ENCODE peak calls at places on chromosomes 1 and 21, in ten cellular contexts. Q is PC-9, X is dorsolateral prefrontal cortex, R is A549, O is lung, P is mammary epithelial cell, I is AG04450, A is ascending aorta, K is SK-N-SH, F is body of pancreas. W is an unnamed sample.

GRCh38 chr1:23380719-23381118 is 11.1 kb upstream of the ZNF436 start:
- DNase-seq in Q (no peak), X (no peak), R (no peak), O (no peak), P (no peak), I (no peak), A (no peak), K (no peak), F (no peak), W (no peak)

GRCh38 chr1:40582121-40582520 is 50.7 kb downstream of the ZNF684 start:
- DNase-seq in Q (no peak), X (no peak), R (no peak), O (no peak), P (no peak), I (no peak), A (no peak), K (no peak), F (no peak), W (no peak)

GRCh38 chr1:9004031-9004730 is 22.0 kb downstream of the SLC2A7 start:
- DNase-seq in Q (no peak), X (no peak), R (no peak), O (no peak), P (no peak), I (no peak), A (no peak), K (no peak), F (no peak), W (no peak)

GRCh38 chr1:67683736-67684525 is 1.1 kb upstream of the GADD45A start:
- DNase-seq in Q (no peak), X (no peak), R (no peak), O (no peak), P (peak), I (no peak), A (no peak), K (no peak), F (no peak), W (no peak)

GRCh38 chr1:92975551-92976232 is 14.4 kb upstream of the DIPK1A start:
- DNase-seq in Q (no peak), X (no peak), R (no peak), O (no peak), P (no peak), I (no peak), A (no peak), K (no peak), F (no peak), W (no peak)

GRCh38 chr1:26889580-26890466 is at the start of gene GPN2:
- DNase-seq in Q (peak), X (peak), R (peak), O (peak), P (peak), I (no peak), A (peak), K (peak), F (peak), W (peak)

GRCh38 chr1:17569200-17570139 is 30.0 kb downstream of the ARHGEF10L start:
- DNase-seq in Q (peak), X (no peak), R (no peak), O (peak), P (peak), I (no peak), A (peak), K (peak), F (peak), W (peak)

GRCh38 chr1:6258675-6259074 is 2.2 kb downstream of the GPR153 start:
- DNase-seq in Q (no peak), X (no peak), R (no peak), O (no peak), P (peak), I (no peak), A (no peak), K (no peak), F (no peak), W (no peak)

GRCh38 chr1:244792188-244792850 is 43.1 kb upstream of the COX20 start:
- DNase-seq in Q (no peak), X (no peak), R (no peak), O (no peak), P (no peak), I (peak), A (no peak), K (no peak), F (no peak), W (no peak)

GRCh38 chr21:35266546-35266945 is 217.4 kb upstream of the RUNX1 start:
- DNase-seq in Q (no peak), X (no peak), R (no peak), O (no peak), P (peak), I (no peak), A (no peak), K (no peak), F (no peak), W (no peak)

GRCh38 chr1:28087614-28088167 is 719 bp downstream of the EYA3 start:
- DNase-seq in Q (peak), X (no peak), R (no peak), O (no peak), P (peak), I (no peak), A (no peak), K (peak), F (no peak), W (no peak)

GRCh38 chr1:244815600-244816099 is 19.8 kb upstream of the COX20 start:
- DNase-seq in Q (no peak), X (no peak), R (no peak), O (no peak), P (no peak), I (no peak), A (no peak), K (no peak), F (no peak), W (no peak)

GRCh38 chr1:69710484-69710883 is 142.8 kb downstream of the LRRC7 start:
- DNase-seq in Q (no peak), X (no peak), R (no peak), O (no peak), P (no peak), I (no peak), A (no peak), K (no peak), F (no peak), W (no peak)

GRCh38 chr21:29725025-29725736 is 214.6 kb downstream of the GRIK1 start:
- DNase-seq in Q (no peak), X (no peak), R (no peak), O (no peak), P (no peak), I (no peak), A (no peak), K (no peak), F (peak), W (no peak)

GRCh38 chr1:173295995-173296394 is 88.9 kb upstream of the TNFSF4 start:
- DNase-seq in Q (no peak), X (no peak), R (no peak), O (no peak), P (peak), I (no peak), A (no peak), K (no peak), F (no peak), W (no peak)

GRCh38 chr1:114154146-114154962 is 685 bp upstream of the SYT6 start:
- DNase-seq in Q (no peak), X (no peak), R (no peak), O (no peak), P (no peak), I (no peak), A (no peak), K (peak), F (peak), W (no peak)

GRCh38 chr1:149936992-149937705 is 470 bp upstream of the MTMR11 start:
- DNase-seq in Q (peak), X (no peak), R (peak), O (peak), P (peak), I (no peak), A (no peak), K (no peak), F (peak), W (no peak)

GRCh38 chr1:180720753-180721152 is 88.9 kb downstream of the XPR1 start:
- DNase-seq in Q (no peak), X (no peak), R (no peak), O (no peak), P (no peak), I (no peak), A (no peak), K (no peak), F (no peak), W (no peak)

GRCh38 chr1:223462047-223462446 is 68.8 kb downstream of the CCDC185 start:
- DNase-seq in Q (no peak), X (no peak), R (no peak), O (no peak), P (no peak), I (no peak), A (no peak), K (no peak), F (no peak), W (no peak)

GRCh38 chr21:44377201-44377921 is 23.9 kb downstream of the TRPM2 start:
- DNase-seq in Q (no peak), X (no peak), R (no peak), O (no peak), P (peak), I (no peak), A (no peak), K (peak), F (no peak), W (no peak)

GRCh38 chr1:69648486-69648885 is 80.8 kb downstream of the LRRC7 start:
- DNase-seq in Q (no peak), X (no peak), R (no peak), O (no peak), P (peak), I (no peak), A (no peak), K (no peak), F (no peak), W (no peak)

GRCh38 chr21:45788635-45789506 is 145.3 kb downstream of the PCBP3 start:
- DNase-seq in Q (no peak), X (no peak), R (no peak), O (no peak), P (peak), I (no peak), A (no peak), K (no peak), F (no peak), W (no peak)

GRCh38 chr1:67159233-67159632 is 7.0 kb upstream of the IL23R start:
- DNase-seq in Q (no peak), X (no peak), R (no peak), O (no peak), P (peak), I (no peak), A (no peak), K (no peak), F (no peak), W (no peak)

GRCh38 chr1:73627723-73628122 is 570.3 kb downstream of the LRRIQ3 start:
- DNase-seq in Q (no peak), X (no peak), R (no peak), O (no peak), P (no peak), I (no peak), A (no peak), K (no peak), F (no peak), W (no peak)

GRCh38 chr1:220818421-220819173 is 31.9 kb downstream of the MTARC1 start:
- DNase-seq in Q (no peak), X (no peak), R (peak), O (no peak), P (no peak), I (peak), A (no peak), K (no peak), F (peak), W (no peak)

GRCh38 chr1:20322081-20322824 is 31.6 kb downstream of the VWA5B1 start:
- DNase-seq in Q (no peak), X (no peak), R (no peak), O (no peak), P (no peak), I (no peak), A (no peak), K (no peak), F (no peak), W (no peak)

GRCh38 chr1:55623339-55623738 is 408.2 kb upstream of the USP24 start:
- DNase-seq in Q (no peak), X (no peak), R (no peak), O (peak), P (no peak), I (peak), A (no peak), K (no peak), F (peak), W (peak)
- TF ChIP-seq CTCF in Q (no peak), X (no peak), R (no peak), O (no peak), P (no peak), I (no peak), A (no peak), K (no peak), F (no peak), W (no peak)

GRCh38 chr1:53684741-53685140 is 54.2 kb downstream of the GLIS1 start:
- DNase-seq in Q (no peak), X (no peak), R (no peak), O (no peak), P (no peak), I (no peak), A (no peak), K (no peak), F (no peak), W (no peak)

GRCh38 chr1:53683986-53684740 is 54.8 kb downstream of the GLIS1 start:
- DNase-seq in Q (no peak), X (no peak), R (no peak), O (no peak), P (no peak), I (no peak), A (no peak), K (no peak), F (no peak), W (no peak)

GRCh38 chr1:53686371-53687267 is 52.3 kb downstream of the GLIS1 start:
- DNase-seq in Q (no peak), X (no peak), R (no peak), O (no peak), P (no peak), I (no peak), A (no peak), K (no peak), F (no peak), W (no peak)

GRCh38 chr1:53687426-53687825 is 51.5 kb downstream of the GLIS1 start:
- DNase-seq in Q (no peak), X (no peak), R (no peak), O (no peak), P (no peak), I (no peak), A (no peak), K (no peak), F (no peak), W (no peak)

DNA sequence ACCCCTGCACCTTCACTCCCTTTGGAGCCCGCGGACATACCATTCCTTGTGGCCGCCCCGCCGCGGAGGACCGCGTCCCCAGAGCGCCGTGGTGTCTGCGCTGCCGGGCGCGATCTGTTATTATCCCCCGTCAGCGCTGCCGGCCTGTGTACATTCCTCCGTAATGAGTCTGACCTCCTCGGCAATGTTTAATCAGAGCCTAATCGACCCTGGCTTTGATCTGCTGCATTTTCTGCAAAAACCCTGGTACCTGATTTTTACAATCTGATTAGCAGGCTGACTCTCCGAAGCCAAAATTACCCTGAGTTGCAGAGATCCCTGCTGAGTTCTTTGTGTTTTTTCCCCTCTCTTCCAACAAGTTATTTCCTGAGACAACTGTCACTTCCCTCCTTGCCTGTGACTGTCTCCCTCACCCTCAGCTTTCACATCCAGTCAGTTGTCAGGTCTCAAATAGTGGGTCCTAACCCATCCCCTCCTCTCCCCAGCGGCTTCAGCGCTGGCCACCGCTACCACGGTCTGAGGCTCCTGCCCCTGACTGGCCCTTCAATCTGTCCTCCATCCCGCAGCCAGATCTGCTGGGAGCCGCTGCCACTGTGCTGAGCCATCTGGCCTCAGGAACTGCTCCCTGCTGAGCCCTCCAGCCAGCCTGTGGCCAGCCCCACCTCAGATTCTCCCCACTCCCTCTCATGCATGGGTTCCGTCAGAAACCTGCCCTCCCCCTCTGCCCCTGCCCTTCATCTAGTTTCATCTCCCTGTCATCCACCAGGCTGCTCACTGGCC is 53.5 kb downstream of the GLIS1 start:
- DNase-seq in Q (peak), X (no peak), R (no peak), O (no peak), P (no peak), I (no peak), A (no peak), K (peak), F (no peak), W (no peak)
- H3K4me3 ChIP-seq in Q (peak), X (no peak), R (no peak), O (no peak), P (no peak), I (no peak), A (no peak), K (no peak), F (no peak), W (no peak)

DNA sequence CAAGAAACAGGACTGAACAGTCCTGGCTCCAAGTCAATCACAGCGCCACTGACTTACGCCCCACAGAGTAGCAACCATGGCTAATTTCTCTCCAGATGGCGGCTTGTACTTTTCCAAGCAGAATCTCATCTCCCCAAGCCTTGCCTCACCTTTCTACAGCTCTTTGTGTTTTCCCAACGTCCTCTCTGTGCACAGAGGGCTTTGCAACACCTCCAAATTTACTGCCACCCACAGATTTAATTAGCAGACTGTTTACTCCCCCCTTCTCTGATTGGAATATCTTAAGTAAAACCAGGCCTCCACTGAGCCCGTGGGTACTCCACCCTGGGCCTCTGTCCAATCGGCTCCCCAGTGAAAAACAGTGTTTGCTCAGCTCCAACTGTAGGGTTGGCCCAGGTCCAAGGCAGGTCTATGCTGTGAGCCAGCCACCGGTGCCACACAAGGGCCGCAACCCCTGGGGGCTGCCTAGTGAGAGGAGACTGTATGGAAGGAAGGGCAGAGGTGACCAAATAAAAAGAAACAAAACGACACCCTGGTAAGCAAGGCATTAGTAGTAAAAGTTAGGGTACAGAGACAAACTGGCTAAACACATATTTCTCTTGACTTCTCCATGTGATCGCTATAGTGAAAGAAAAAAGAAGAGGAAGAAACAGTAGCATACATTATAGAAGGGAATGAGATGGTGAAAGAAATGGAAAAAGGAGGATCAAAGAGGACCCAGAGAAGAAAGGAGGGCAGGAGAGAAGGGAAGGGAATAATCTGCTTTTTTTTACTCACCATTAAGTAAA is 128.4 kb upstream of the SOD1 start:
- DNase-seq in Q (no peak), X (no peak), R (no peak), O (no peak), P (no peak), I (no peak), A (no peak), K (peak), F (peak), W (no peak)
- H3K27ac ChIP-seq in Q (no peak), X (no peak), R (no peak), O (no peak), P (no peak), I (no peak), A (no peak), K (peak), F (no peak), W (no peak)

GRCh38 chr1:229124471-229125198 is 146.3 kb upstream of the RAB4A start:
- DNase-seq in Q (no peak), X (no peak), R (no peak), O (no peak), P (no peak), I (no peak), A (no peak), K (no peak), F (peak), W (no peak)
- TF ChIP-seq CTCF in Q (no peak), X (no peak), R (no peak), O (no peak), P (no peak), I (no peak), A (no peak), K (no peak), F (no peak), W (no peak)